ENCODE peak calls at places on chromosomes 5 and 9, in ten cellular contexts. F, J, L, S, V, D, K, P, X and Y are unnamed samples.

GRCh38 chr9:20479419-20480155 is 142.7 kb downstream of the MLLT3 start:
- DNase-seq in F (peak), J (peak), L (peak), S (no peak), V (no peak), D (no peak), K (peak), P (peak), X (no peak), Y (no peak)

GRCh38 chr5:35230043-35230611 is at the start of gene PRLR:
- DNase-seq in F (peak), J (peak), L (no peak), S (peak), V (no peak), D (no peak), K (no peak), P (peak), X (peak), Y (peak)

GRCh38 chr9:33818832-33819500 is 2.0 kb downstream of the UBE2R2 start:
- DNase-seq in F (peak), J (peak), L (no peak), S (no peak), V (no peak), D (no peak), K (no peak), P (peak), X (no peak), Y (no peak)

GRCh38 chr9:117435630-117436261 is 20.9 kb upstream of the ASTN2 start:
- DNase-seq in F (no peak), J (no peak), L (no peak), S (no peak), V (no peak), D (no peak), K (no peak), P (no peak), X (no peak), Y (no peak)

GRCh38 chr9:137265496-137266161 is 10.5 kb downstream of the NELFB start:
- DNase-seq in F (no peak), J (no peak), L (no peak), S (no peak), V (peak), D (no peak), K (no peak), P (no peak), X (no peak), Y (no peak)

GRCh38 chr5:9365501-9365900 is 180.4 kb downstream of the SEMA5A start:
- DNase-seq in F (no peak), J (no peak), L (no peak), S (peak), V (no peak), D (no peak), K (no peak), P (no peak), X (no peak), Y (no peak)

GRCh38 chr5:140345919-140346347 is 470 bp downstream of the HBEGF start:
- DNase-seq in F (peak), J (peak), L (no peak), S (peak), V (peak), D (no peak), K (no peak), P (peak), X (peak), Y (peak)

GRCh38 chr5:179242676-179243075 is 102.6 kb downstream of the ADAMTS2 start:
- DNase-seq in F (no peak), J (no peak), L (no peak), S (peak), V (no peak), D (no peak), K (no peak), P (no peak), X (no peak), Y (no peak)

GRCh38 chr5:149667084-149667826 is 62.9 kb upstream of the PPARGC1B start:
- DNase-seq in F (peak), J (peak), L (no peak), S (peak), V (peak), D (no peak), K (peak), P (peak), X (peak), Y (peak)

GRCh38 chr9:2317591-2317990 is 302.4 kb downstream of the SMARCA2 start:
- DNase-seq in F (no peak), J (no peak), L (peak), S (no peak), V (no peak), D (no peak), K (no peak), P (no peak), X (no peak), Y (no peak)

GRCh38 chr5:98519530-98519929 is 253.9 kb upstream of the RGMB start:
- DNase-seq in F (peak), J (no peak), L (no peak), S (no peak), V (no peak), D (no peak), K (no peak), P (no peak), X (no peak), Y (no peak)

GRCh38 chr9:121754655-121755436 is 103.4 kb downstream of the DAB2IP start:
- DNase-seq in F (no peak), J (no peak), L (no peak), S (no peak), V (no peak), D (no peak), K (no peak), P (no peak), X (no peak), Y (no peak)

GRCh38 chr9:110152704-110153374 is 55.1 kb downstream of the C9orf152 start:
- DNase-seq in F (peak), J (peak), L (no peak), S (peak), V (peak), D (peak), K (no peak), P (peak), X (peak), Y (peak)

GRCh38 chr9:85890962-85891361 is 50.0 kb upstream of the NAA35 start:
- DNase-seq in F (no peak), J (no peak), L (no peak), S (no peak), V (no peak), D (no peak), K (no peak), P (no peak), X (no peak), Y (no peak)

GRCh38 chr5:168047043-168047668 is 244.3 kb upstream of the WWC1 start:
- DNase-seq in F (peak), J (peak), L (no peak), S (peak), V (peak), D (no peak), K (peak), P (peak), X (peak), Y (peak)

GRCh38 chr9:135732569-135733257 is 30.7 kb downstream of the KCNT1 start:
- DNase-seq in F (no peak), J (no peak), L (no peak), S (no peak), V (no peak), D (no peak), K (no peak), P (no peak), X (no peak), Y (no peak)

GRCh38 chr5:2887401-2888348 is 136.2 kb upstream of the IRX2 start:
- DNase-seq in F (no peak), J (no peak), L (no peak), S (no peak), V (no peak), D (no peak), K (no peak), P (no peak), X (no peak), Y (no peak)

GRCh38 chr5:135564305-135564704 is 14.5 kb downstream of the CXCL14 start:
- DNase-seq in F (no peak), J (no peak), L (no peak), S (no peak), V (no peak), D (no peak), K (no peak), P (no peak), X (no peak), Y (no peak)

GRCh38 chr5:104606258-104606829 is 1043.8 kb upstream of the NUDT12 start:
- DNase-seq in F (no peak), J (no peak), L (no peak), S (no peak), V (no peak), D (no peak), K (no peak), P (no peak), X (no peak), Y (peak)

GRCh38 chr5:5939724-5940370 is 438.5 kb downstream of the MED10 start:
- DNase-seq in F (no peak), J (no peak), L (no peak), S (no peak), V (no peak), D (no peak), K (no peak), P (no peak), X (no peak), Y (no peak)

DNA sequence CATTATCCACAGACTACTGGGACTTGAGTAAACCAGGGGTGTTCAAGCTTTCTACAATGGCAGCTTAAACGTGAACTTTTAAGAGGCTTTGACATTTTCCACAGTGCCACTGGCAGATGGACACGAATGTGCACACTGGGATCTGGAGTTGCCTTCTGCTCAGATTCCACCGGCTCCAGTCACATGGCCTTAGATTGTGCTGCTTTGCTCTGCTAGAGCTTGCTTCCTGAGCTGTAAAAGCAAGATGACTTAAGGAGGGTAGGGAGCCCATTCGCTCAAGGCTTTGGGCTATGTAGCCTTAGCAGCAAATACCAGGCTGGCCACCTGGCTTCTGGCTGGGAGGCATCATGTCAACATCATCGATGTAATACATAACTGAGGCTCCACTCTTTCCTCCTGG is 436.9 kb downstream of the MED10 start:
- DNase-seq in F (no peak), J (no peak), L (no peak), S (no peak), V (no peak), D (no peak), K (no peak), P (no peak), X (no peak), Y (no peak)
- H3K4me3 ChIP-seq in F (no peak), J (no peak), L (no peak), S (no peak), V (no peak), D (no peak), K (no peak), P (no peak), X (no peak), Y (no peak)

GRCh38 chr5:74286734-74287705 is 353.5 kb downstream of the ENC1 start:
- DNase-seq in F (no peak), J (no peak), L (no peak), S (no peak), V (no peak), D (no peak), K (no peak), P (no peak), X (peak), Y (no peak)
- H3K4me3 ChIP-seq in F (no peak), J (no peak), L (no peak), S (no peak), V (no peak), D (no peak), K (no peak), P (no peak), X (no peak), Y (no peak)

GRCh38 chr5:55176176-55176818 is 3.3 kb upstream of the CDC20B start:
- DNase-seq in F (no peak), J (peak), L (no peak), S (peak), V (peak), D (no peak), K (no peak), P (no peak), X (peak), Y (peak)
- H3K4me3 ChIP-seq in F (peak), J (peak), L (peak), S (peak), V (peak), D (no peak), K (no peak), P (peak), X (no peak), Y (peak)

DNA sequence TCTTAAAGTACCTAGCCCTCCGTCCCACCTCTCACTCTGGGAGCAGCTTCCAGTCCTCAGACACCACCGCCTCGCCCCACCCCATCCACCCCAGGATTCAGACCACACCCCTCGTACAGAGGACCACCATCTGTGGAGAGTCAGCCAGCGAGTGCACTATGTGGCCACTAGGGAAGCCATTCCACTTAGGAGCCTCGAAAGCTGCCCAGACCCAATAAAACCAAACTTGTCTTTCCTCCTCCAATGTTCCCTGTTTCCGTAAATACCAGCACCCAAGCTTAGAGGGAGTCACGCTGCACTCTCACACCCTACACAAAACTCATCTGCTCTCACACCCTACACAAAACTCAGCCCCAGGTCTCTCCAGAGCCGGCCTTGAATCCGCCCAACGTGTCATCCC is 1.9 kb downstream of the GCNT4 start:
- DNase-seq in F (peak), J (peak), L (no peak), S (peak), V (peak), D (peak), K (no peak), P (no peak), X (peak), Y (peak)
- H3K4me3 ChIP-seq in F (no peak), J (no peak), L (no peak), S (no peak), V (no peak), D (no peak), K (no peak), P (no peak), X (no peak), Y (no peak)

GRCh38 chr9:120387257-120387999 is 192.5 kb downstream of the CDK5RAP2 start:
- DNase-seq in F (no peak), J (no peak), L (no peak), S (no peak), V (no peak), D (no peak), K (no peak), P (no peak), X (no peak), Y (no peak)

GRCh38 chr9:120389300-120389699 is 190.7 kb downstream of the CDK5RAP2 start:
- DNase-seq in F (no peak), J (no peak), L (no peak), S (no peak), V (no peak), D (no peak), K (no peak), P (no peak), X (no peak), Y (no peak)

GRCh38 chr9:120389867-120390266 is 190.1 kb downstream of the CDK5RAP2 start:
- DNase-seq in F (no peak), J (no peak), L (no peak), S (no peak), V (no peak), D (no peak), K (no peak), P (no peak), X (no peak), Y (no peak)

GRCh38 chr9:120386390-120387131 is 193.4 kb downstream of the CDK5RAP2 start:
- DNase-seq in F (peak), J (peak), L (peak), S (no peak), V (no peak), D (no peak), K (no peak), P (peak), X (peak), Y (no peak)

DNA sequence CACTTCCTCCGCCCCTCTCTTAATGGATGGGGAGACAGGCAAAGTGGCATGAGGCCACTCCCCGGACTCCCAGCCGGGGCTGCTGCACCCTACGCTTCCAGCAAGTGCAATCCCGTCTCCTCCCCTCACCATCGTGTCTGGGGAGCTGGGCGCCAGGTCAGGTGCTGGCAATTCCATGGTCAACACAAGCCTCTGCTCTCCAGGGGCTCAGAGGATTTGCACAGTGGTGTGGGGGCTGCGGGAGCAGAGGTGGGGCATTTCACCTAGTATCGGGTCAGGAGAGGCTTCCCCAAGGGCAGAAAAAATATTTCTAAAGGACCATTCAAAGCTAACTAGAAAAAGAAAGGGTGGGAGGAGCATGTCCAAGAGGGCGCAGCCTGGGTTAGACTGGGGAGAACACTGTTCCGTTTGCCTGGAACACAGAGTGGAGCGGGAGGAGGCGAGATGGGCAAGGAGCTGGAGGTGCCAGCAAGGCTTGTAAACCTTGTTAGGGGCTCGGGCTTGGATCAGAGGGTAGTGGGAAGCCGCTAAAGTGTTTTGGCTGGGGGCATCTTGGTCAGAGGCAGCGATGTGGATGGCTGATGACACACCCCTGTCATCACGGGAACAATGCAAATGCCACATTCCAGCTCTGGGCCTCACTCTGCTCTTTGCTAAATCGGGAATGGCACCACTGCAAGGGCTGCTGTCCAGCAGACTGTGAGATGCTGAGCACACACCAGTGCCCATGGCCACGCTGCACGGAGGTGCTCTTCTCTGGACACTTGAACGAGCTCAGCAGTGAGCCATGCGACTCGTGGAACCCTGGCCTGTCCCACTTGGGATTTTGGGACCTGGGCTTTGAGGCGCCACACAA is 191.7 kb downstream of the CDK5RAP2 start:
- DNase-seq in F (no peak), J (no peak), L (no peak), S (no peak), V (no peak), D (no peak), K (no peak), P (no peak), X (no peak), Y (no peak)
- H3K4me3 ChIP-seq in F (no peak), J (no peak), L (no peak), S (no peak), V (no peak), D (no peak), K (no peak), P (no peak), X (no peak), Y (no peak)

GRCh38 chr9:126624453-126624872 is 10.7 kb downstream of the LMX1B start:
- DNase-seq in F (no peak), J (no peak), L (no peak), S (no peak), V (no peak), D (no peak), K (no peak), P (no peak), X (no peak), Y (no peak)

GRCh38 chr9:126625329-126626116 is 11.8 kb downstream of the LMX1B start:
- DNase-seq in F (no peak), J (no peak), L (no peak), S (peak), V (no peak), D (no peak), K (no peak), P (no peak), X (no peak), Y (no peak)

GRCh38 chr9:126626117-126627022 is 12.6 kb downstream of the LMX1B start:
- DNase-seq in F (no peak), J (no peak), L (no peak), S (peak), V (no peak), D (no peak), K (no peak), P (no peak), X (no peak), Y (peak)

GRCh38 chr9:126623667-126624452 is 10.1 kb downstream of the LMX1B start:
- DNase-seq in F (no peak), J (no peak), L (no peak), S (peak), V (no peak), D (no peak), K (no peak), P (no peak), X (no peak), Y (no peak)

DNA sequence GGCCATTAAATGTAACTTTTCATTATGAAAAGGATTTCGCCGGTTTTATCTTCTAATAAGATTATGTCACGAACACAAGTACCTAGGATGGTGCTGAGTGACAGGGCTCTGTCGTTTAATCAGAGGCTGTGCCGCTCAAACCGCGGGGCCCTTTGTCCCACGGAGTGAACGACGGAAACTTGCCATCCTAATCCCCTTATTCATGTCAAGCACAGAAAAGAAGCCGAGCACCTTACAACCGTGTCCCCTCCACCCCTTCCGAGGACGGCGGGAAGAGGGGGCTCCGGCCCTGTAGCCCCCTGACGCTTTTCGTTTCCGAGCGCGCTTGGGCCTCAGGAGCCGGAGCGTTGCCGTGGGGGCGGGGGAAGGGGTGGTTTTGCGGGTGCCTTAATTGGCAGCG is 11.2 kb downstream of the LMX1B start:
- DNase-seq in F (no peak), J (no peak), L (no peak), S (peak), V (no peak), D (no peak), K (no peak), P (no peak), X (no peak), Y (no peak)
- H3K4me3 ChIP-seq in F (no peak), J (no peak), L (no peak), S (peak), V (no peak), D (no peak), K (no peak), P (no peak), X (no peak), Y (no peak)

GRCh38 chr5:115599924-115600323 is 2.4 kb downstream of the TICAM2 start:
- DNase-seq in F (no peak), J (no peak), L (no peak), S (no peak), V (no peak), D (no peak), K (no peak), P (peak), X (no peak), Y (no peak)

GRCh38 chr5:115600771-115601170 is 1.5 kb downstream of the TICAM2 start:
- DNase-seq in F (peak), J (peak), L (no peak), S (no peak), V (no peak), D (no peak), K (no peak), P (no peak), X (no peak), Y (no peak)

GRCh38 chr5:115599502-115599901 is 2.8 kb downstream of the TICAM2 start:
- DNase-seq in F (peak), J (peak), L (no peak), S (no peak), V (peak), D (no peak), K (no peak), P (peak), X (peak), Y (peak)

GRCh38 chr5:115602585-115603125 is 376 bp upstream of the TICAM2 start:
- DNase-seq in F (no peak), J (no peak), L (no peak), S (peak), V (no peak), D (no peak), K (no peak), P (no peak), X (no peak), Y (peak)

GRCh38 chr5:115601709-115602584 is at the start of gene TICAM2:
- DNase-seq in F (peak), J (peak), L (no peak), S (peak), V (peak), D (peak), K (peak), P (peak), X (peak), Y (peak)
- H3K4me3 ChIP-seq in F (peak), J (peak), L (peak), S (peak), V (peak), D (peak), K (peak), P (peak), X (peak), Y (peak)

GRCh38 chr5:59174248-59174844 is 591.5 kb downstream of the RAB3C start:
- DNase-seq in F (peak), J (peak), L (peak), S (peak), V (peak), D (peak), K (no peak), P (peak), X (peak), Y (peak)
- H3K4me3 ChIP-seq in F (no peak), J (no peak), L (no peak), S (no peak), V (no peak), D (no peak), K (no peak), P (no peak), X (no peak), Y (no peak)